ENCODE peak calls at places on chromosomes 4 and X, in seven cellular contexts. M, L, F, Q, X, O and D are unnamed samples.

GRCh38 chrX:9252182-9252581 is 212.7 kb upstream of the TBL1X start:
- DNase-seq in M (no peak), L (no peak), F (no peak), Q (no peak), X (no peak), O (no peak), D (no peak)

GRCh38 chrX:97639526-97639925 is 755.8 kb downstream of the RPA4 start:
- DNase-seq in M (no peak), L (no peak), F (no peak), Q (no peak), X (no peak), O (no peak), D (no peak)

GRCh38 chrX:130975947-130976346 is 72.9 kb upstream of the ENOX2 start:
- DNase-seq in M (peak), L (peak), F (peak), Q (no peak), X (peak), O (no peak), D (peak)

GRCh38 chrX:121569609-121570008 is 522.2 kb downstream of the GLUD2 start:
- DNase-seq in M (no peak), L (no peak), F (no peak), Q (no peak), X (no peak), O (no peak), D (no peak)

GRCh38 chrX:135982860-135983259 is 2.4 kb upstream of the SLC9A6 start:
- DNase-seq in M (no peak), L (no peak), F (no peak), Q (no peak), X (no peak), O (no peak), D (peak)

GRCh38 chrX:67544281-67544680 is 460 bp downstream of the AR start:
- DNase-seq in M (peak), L (no peak), F (no peak), Q (peak), X (no peak), O (no peak), D (no peak)

GRCh38 chr4:112649055-112649408 is 12.1 kb downstream of the LARP7 start:
- DNase-seq in M (no peak), L (no peak), F (no peak), Q (no peak), X (no peak), O (no peak), D (no peak)

GRCh38 chrX:39869846-39870601 is 227.7 kb downstream of the BCOR start:
- DNase-seq in M (no peak), L (peak), F (no peak), Q (no peak), X (peak), O (peak), D (peak)